ENCODE peak calls at places on chromosomes 3 and 15, in seven cellular contexts. H is esophagus squamous epithelium, E is gastrocnemius medialis, G is BE2C, C is AG09309, L is HL-60, D is A549. V is an unnamed sample.

GRCh38 chr3:24201301-24201700 is 256.2 kb downstream of the NR1D2 start:
- DNase-seq in H (no peak), E (no peak), G (no peak), C (no peak), L (no peak), D (no peak), V (peak)

GRCh38 chr3:112847692-112848091 is 1.0 kb upstream of the CD200R1L start:
- DNase-seq in H (no peak), E (no peak), G (no peak), C (no peak), L (no peak), D (no peak), V (no peak)

GRCh38 chr15:62618432-62618831 is 424.1 kb upstream of the TPM1 start:
- DNase-seq in H (no peak), E (no peak), G (no peak), C (peak), L (no peak), D (no peak), V (peak)

GRCh38 chr3:190655933-190656332 is 142.0 kb downstream of the IL1RAP start:
- DNase-seq in H (no peak), E (no peak), G (no peak), C (no peak), L (no peak), D (no peak), V (no peak)

GRCh38 chr3:30578479-30578878 is 27.9 kb upstream of the TGFBR2 start:
- DNase-seq in H (no peak), E (peak), G (no peak), C (peak), L (peak), D (no peak), V (peak)

GRCh38 chr15:63446260-63446659 is 58.1 kb upstream of the USP3 start:
- DNase-seq in H (no peak), E (no peak), G (no peak), C (no peak), L (no peak), D (no peak), V (no peak)

GRCh38 chr3:132788299-132788698 is 66.1 kb upstream of the NPHP3 start:
- DNase-seq in H (no peak), E (no peak), G (no peak), C (peak), L (no peak), D (no peak), V (peak)

GRCh38 chr15:53462631-53463030 is 296.8 kb downstream of the WDR72 start:
- DNase-seq in H (no peak), E (no peak), G (no peak), C (no peak), L (no peak), D (no peak), V (no peak)

GRCh38 chr3:38454884-38455638 is 1.4 kb downstream of the ACVR2B start:
- DNase-seq in H (no peak), E (peak), G (peak), C (no peak), L (no peak), D (peak), V (peak)

GRCh38 chr15:22884344-22884743 is 45.9 kb downstream of the NIPA2 start:
- DNase-seq in H (no peak), E (no peak), G (no peak), C (no peak), L (no peak), D (no peak), V (no peak)
- TF ChIP-seq CTCF in H (peak), E (peak), G (peak), C (no peak), L (no peak), D (no peak), V (no peak)

GRCh38 chr3:179653777-179654117 is 907 bp downstream of the USP13 start:
- DNase-seq in H (no peak), E (no peak), G (peak), C (no peak), L (no peak), D (peak), V (no peak)

GRCh38 chr3:179653106-179653776 is 401 bp downstream of the USP13 start:
- DNase-seq in H (no peak), E (peak), G (peak), C (peak), L (peak), D (peak), V (peak)

GRCh38 chr3:179652467-179653105 is at the start of gene USP13:
- DNase-seq in H (no peak), E (peak), G (peak), C (peak), L (peak), D (peak), V (peak)

GRCh38 chr3:179658584-179658983 is 5.7 kb downstream of the USP13 start:
- DNase-seq in H (no peak), E (no peak), G (no peak), C (no peak), L (no peak), D (no peak), V (no peak)

DNA sequence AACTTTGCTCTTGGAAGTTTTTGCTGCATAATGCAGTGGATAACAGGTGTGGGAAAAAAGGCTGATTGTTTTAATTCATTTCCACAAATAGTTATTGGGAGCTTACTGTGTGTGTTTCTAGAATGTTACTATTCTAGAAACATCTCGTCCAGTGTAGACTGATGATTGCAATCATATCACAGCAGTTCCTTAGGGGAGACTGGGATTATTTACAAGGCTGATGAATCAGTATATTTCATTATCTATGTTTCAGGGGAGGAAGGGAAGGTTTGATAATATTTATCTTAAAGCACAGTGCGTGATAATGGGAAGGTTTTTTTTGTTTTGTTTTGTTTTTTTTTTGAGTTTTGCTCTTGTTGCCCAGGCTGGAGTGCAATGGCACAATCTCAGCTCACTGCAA is 2.4 kb downstream of the USP13 start:
- DNase-seq in H (no peak), E (no peak), G (no peak), C (no peak), L (no peak), D (no peak), V (no peak)
- H3K4me3 ChIP-seq in H (no peak), E (peak), G (peak), C (no peak), L (no peak), D (no peak), V (no peak)

GRCh38 chr3:17894434-17895060 is 152.1 kb upstream of the TBC1D5 start:
- DNase-seq in H (no peak), E (no peak), G (peak), C (no peak), L (peak), D (no peak), V (peak)
- TF ChIP-seq CTCF in H (peak), E (no peak), G (peak), C (peak), L (no peak), D (peak), V (peak)

DNA sequence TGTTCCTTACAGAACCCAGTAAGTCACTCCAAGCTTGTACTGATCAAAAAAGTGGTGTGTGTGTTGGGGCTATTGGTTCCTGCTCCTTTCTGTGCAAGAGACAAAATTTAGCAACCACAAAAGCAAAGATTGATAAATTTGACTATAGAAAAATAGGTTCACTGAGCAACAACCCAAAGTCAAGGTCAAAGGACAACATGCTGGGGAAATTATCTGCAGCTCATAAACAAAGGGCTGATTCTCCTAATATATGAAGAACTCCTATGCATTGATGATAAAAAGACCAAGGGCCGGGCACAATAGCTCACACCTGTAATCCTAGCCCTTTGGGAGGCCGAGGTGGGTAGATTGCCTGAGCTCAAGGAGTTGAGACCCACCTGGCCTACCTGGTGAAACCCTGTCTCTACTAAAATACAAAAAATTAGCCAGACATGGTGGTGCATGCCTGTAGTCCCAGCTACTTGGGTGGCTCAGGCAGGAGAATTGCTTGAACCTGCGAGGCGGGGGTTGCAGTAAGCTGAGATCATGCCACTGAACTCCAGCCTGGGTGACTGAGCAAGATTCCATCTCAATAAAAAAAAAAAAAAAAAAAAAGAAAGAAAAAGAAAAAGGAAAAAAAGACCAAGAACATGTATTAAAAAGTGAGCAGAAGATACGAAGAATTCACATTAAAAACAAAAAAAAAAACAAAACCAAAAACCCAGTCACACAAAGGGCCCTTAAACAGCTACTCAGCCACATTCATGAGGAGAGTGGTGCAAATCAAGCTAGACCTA is 29.8 kb downstream of the PPCDC start:
- DNase-seq in H (no peak), E (no peak), G (no peak), C (no peak), L (no peak), D (no peak), V (no peak)
- H3K4me3 ChIP-seq in H (no peak), E (no peak), G (no peak), C (no peak), L (no peak), D (no peak), V (no peak)

DNA sequence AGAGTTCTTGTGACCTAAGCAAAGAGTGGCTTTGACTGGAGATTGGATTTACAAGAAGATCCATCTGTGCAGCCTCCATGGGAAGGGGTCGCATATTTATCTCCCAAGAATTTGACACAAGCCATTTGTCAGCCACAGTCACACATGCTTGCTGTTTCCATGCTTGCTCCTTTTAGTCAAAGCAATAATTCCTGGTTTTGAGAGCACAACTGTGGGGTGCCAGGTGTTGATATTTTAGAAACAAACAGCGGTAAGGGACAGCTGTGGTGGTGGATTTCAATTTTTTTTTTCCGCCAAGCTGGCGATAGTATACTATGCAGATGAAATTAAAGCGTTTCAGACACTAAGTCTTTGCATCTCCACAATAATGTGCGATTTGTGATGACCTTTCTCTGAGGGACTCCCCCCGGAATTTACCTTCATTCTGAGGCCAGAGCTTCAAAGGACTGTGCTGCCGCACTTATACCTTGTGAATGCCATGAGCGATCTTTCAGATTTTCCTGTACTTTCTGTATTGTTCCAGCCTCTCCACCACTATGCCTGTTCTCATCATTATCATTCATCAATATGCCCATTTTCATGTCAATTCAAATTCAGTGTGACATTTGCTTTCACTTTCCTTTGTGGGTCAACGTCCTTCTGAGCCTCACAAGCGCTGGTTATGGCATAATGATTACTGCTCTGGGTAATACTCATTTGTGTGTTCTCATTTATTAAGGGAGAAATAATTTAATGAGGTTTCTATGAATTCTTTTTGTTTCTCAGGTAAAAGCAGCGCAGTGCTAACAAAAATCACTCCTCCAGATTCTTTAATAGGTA is 108.1 kb upstream of the KBTBD8 start:
- DNase-seq in H (no peak), E (no peak), G (no peak), C (no peak), L (no peak), D (no peak), V (no peak)
- TF ChIP-seq CTCF in H (no peak), E (no peak), G (no peak), C (no peak), L (no peak), D (no peak), V (no peak)

DNA sequence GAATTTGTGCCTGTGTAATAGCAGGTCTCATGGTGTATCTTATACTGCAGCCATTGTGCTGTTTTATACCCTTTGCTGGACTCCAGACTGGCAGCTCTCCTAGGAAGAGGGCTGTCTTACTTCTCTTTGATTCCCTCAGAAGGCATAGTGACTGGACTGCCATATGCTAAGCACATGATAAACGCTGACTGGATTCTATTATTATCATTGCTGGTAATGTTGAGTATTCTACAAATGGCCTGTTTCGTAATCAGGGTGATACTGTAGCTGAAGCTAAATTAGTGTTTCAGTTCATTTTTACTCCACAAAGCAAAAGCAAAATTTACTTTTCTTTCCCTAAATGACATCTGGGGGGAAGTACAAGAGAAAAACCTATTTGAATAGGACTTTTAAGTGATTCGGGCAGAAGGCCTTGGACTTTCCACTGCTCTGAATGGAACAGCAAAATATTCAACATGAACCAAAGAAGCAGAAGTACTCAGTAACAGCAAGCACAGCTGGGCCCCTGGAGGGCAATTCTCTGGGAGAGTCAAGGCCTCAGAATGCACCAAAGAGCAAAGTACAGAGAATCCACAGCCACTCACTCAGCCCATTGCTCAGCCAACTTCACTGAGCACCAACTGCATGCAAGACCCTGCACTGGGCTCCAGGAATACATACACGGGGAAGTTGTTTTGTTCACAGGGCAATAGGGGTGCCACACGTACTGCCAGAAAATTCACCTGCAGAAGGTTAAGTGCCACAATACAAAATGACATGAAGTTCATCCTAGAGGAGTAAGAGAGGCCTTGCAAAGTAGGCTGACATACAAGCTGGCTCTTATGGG is 7.9 kb upstream of the BCL2A1 start:
- DNase-seq in H (no peak), E (no peak), G (no peak), C (peak), L (no peak), D (no peak), V (peak)
- H3K4me3 ChIP-seq in H (no peak), E (no peak), G (no peak), C (no peak), L (no peak), D (no peak), V (no peak)

DNA sequence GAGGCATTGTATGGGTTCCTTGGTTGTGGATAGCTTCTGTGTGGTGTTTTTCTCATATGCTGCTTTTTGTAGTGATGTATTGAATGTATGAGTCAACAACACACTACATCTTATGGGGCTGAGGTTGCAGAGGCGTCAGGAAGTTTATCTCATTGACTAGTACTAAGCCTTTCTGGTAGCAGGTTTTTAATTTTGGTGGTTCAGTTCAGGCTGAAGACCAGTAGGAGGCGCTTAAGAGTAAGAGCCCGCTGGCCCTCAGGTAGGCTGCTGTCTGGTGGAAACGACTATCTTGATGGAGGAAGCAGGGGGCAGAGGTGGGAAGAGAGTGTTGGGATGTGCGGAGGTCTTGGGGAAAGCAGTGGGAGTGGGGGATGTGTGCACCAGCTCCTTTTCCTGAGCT is 62.4 kb downstream of the RTP4 start:
- DNase-seq in H (no peak), E (no peak), G (no peak), C (no peak), L (no peak), D (no peak), V (no peak)
- TF ChIP-seq CTCF in H (no peak), E (no peak), G (peak), C (peak), L (no peak), D (no peak), V (no peak)

V was measured in cardiac fibroblast.